ENCODE peak calls at places on chromosomes 12 and 14, in eight cellular contexts. One of them, this sample, is unnamed.

GRCh38 chr12:9319044-9319841 is 111.0 kb upstream of the PZP start:
- DNase-seq in endothelial cell of umbilical vein: no peak
- DNase-seq in HCT116: no peak
- DNase-seq in neural progenitor cell: peak
- DNase-seq in H9: no peak
- DNase-seq in GM23338: no peak
- DNase-seq in IMR-90: no peak
- DNase-seq in mammary epithelial cell: no peak
- DNase-seq in this sample: no peak

GRCh38 chr12:87511371-87511770 is 517.8 kb downstream of the C12orf50 start:
- DNase-seq in endothelial cell of umbilical vein: no peak
- DNase-seq in HCT116: no peak
- DNase-seq in neural progenitor cell: no peak
- DNase-seq in H9: no peak
- DNase-seq in GM23338: no peak
- DNase-seq in IMR-90: peak
- DNase-seq in mammary epithelial cell: peak
- DNase-seq in this sample: no peak

GRCh38 chr12:75870878-75871277 is 160.7 kb downstream of the PHLDA1 start:
- DNase-seq in endothelial cell of umbilical vein: no peak
- DNase-seq in HCT116: no peak
- DNase-seq in neural progenitor cell: no peak
- DNase-seq in H9: no peak
- DNase-seq in GM23338: no peak
- DNase-seq in IMR-90: peak
- DNase-seq in mammary epithelial cell: no peak
- DNase-seq in this sample: no peak

GRCh38 chr12:55745361-55746146 is 2.6 kb downstream of the GDF11 start:
- DNase-seq in endothelial cell of umbilical vein: no peak
- DNase-seq in HCT116: no peak
- DNase-seq in neural progenitor cell: peak
- DNase-seq in H9: peak
- DNase-seq in GM23338: peak
- DNase-seq in IMR-90: no peak
- DNase-seq in mammary epithelial cell: no peak
- DNase-seq in this sample: no peak

GRCh38 chr14:34824826-34825225 is 50.3 kb downstream of the BAZ1A start:
- DNase-seq in endothelial cell of umbilical vein: no peak
- DNase-seq in HCT116: no peak
- DNase-seq in neural progenitor cell: no peak
- DNase-seq in H9: no peak
- DNase-seq in GM23338: no peak
- DNase-seq in IMR-90: no peak
- DNase-seq in mammary epithelial cell: no peak
- DNase-seq in this sample: no peak

GRCh38 chr14:90540437-90540836 is 143.6 kb downstream of the CALM1 start:
- DNase-seq in endothelial cell of umbilical vein: no peak
- DNase-seq in HCT116: no peak
- DNase-seq in neural progenitor cell: no peak
- DNase-seq in H9: no peak
- DNase-seq in GM23338: no peak
- DNase-seq in IMR-90: peak
- DNase-seq in mammary epithelial cell: no peak
- DNase-seq in this sample: no peak

GRCh38 chr14:91418387-91419043 is 895 bp upstream of the CCDC88C start:
- DNase-seq in endothelial cell of umbilical vein: peak
- DNase-seq in HCT116: peak
- DNase-seq in neural progenitor cell: peak
- DNase-seq in H9: peak
- DNase-seq in GM23338: peak
- DNase-seq in IMR-90: peak
- DNase-seq in mammary epithelial cell: peak
- DNase-seq in this sample: peak

GRCh38 chr12:53337998-53338397 is 1.8 kb upstream of the SP7 start:
- DNase-seq in endothelial cell of umbilical vein: no peak
- DNase-seq in HCT116: no peak
- DNase-seq in neural progenitor cell: no peak
- DNase-seq in H9: no peak
- DNase-seq in GM23338: no peak
- DNase-seq in IMR-90: no peak
- DNase-seq in mammary epithelial cell: no peak
- DNase-seq in this sample: no peak

GRCh38 chr12:59820594-59821011 is 224.8 kb downstream of the SLC16A7 start:
- DNase-seq in endothelial cell of umbilical vein: no peak
- DNase-seq in HCT116: no peak
- DNase-seq in neural progenitor cell: no peak
- DNase-seq in H9: no peak
- DNase-seq in GM23338: no peak
- DNase-seq in IMR-90: peak
- DNase-seq in mammary epithelial cell: no peak
- DNase-seq in this sample: no peak

GRCh38 chr14:69008411-69008810 is 29.3 kb upstream of the ACTN1 start:
- DNase-seq in endothelial cell of umbilical vein: peak
- DNase-seq in HCT116: no peak
- DNase-seq in neural progenitor cell: no peak
- DNase-seq in H9: no peak
- DNase-seq in GM23338: no peak
- DNase-seq in IMR-90: peak
- DNase-seq in mammary epithelial cell: no peak
- DNase-seq in this sample: no peak

GRCh38 chr12:18382486-18382885 is 121.2 kb downstream of the PIK3C2G start:
- DNase-seq in endothelial cell of umbilical vein: no peak
- DNase-seq in HCT116: no peak
- DNase-seq in neural progenitor cell: no peak
- DNase-seq in H9: no peak
- DNase-seq in GM23338: no peak
- DNase-seq in IMR-90: peak
- DNase-seq in mammary epithelial cell: no peak
- DNase-seq in this sample: no peak

GRCh38 chr14:93133476-93133875 is 17.8 kb upstream of the ITPK1 start:
- DNase-seq in endothelial cell of umbilical vein: no peak
- DNase-seq in HCT116: no peak
- DNase-seq in neural progenitor cell: no peak
- DNase-seq in H9: no peak
- DNase-seq in GM23338: no peak
- DNase-seq in IMR-90: peak
- DNase-seq in mammary epithelial cell: peak
- DNase-seq in this sample: peak

GRCh38 chr12:101089271-101089670 is 120.8 kb downstream of the SLC5A8 start:
- DNase-seq in endothelial cell of umbilical vein: no peak
- DNase-seq in HCT116: no peak
- DNase-seq in neural progenitor cell: no peak
- DNase-seq in H9: no peak
- DNase-seq in GM23338: peak
- DNase-seq in IMR-90: no peak
- DNase-seq in mammary epithelial cell: no peak
- DNase-seq in this sample: no peak

GRCh38 chr12:65504417-65504816 is 225.9 kb downstream of the MSRB3 start:
- DNase-seq in endothelial cell of umbilical vein: no peak
- DNase-seq in HCT116: no peak
- DNase-seq in neural progenitor cell: no peak
- DNase-seq in H9: no peak
- DNase-seq in GM23338: no peak
- DNase-seq in IMR-90: no peak
- DNase-seq in mammary epithelial cell: no peak
- DNase-seq in this sample: no peak

GRCh38 chr12:47967461-47968430 is 4.3 kb downstream of the TMEM106C start:
- DNase-seq in endothelial cell of umbilical vein: no peak
- DNase-seq in HCT116: no peak
- DNase-seq in neural progenitor cell: no peak
- DNase-seq in H9: no peak
- DNase-seq in GM23338: no peak
- DNase-seq in IMR-90: peak
- DNase-seq in mammary epithelial cell: no peak
- DNase-seq in this sample: no peak

GRCh38 chr14:94027566-94028449 is 1.7 kb downstream of the OTUB2 start:
- DNase-seq in endothelial cell of umbilical vein: no peak
- DNase-seq in HCT116: no peak
- DNase-seq in neural progenitor cell: no peak
- DNase-seq in H9: no peak
- DNase-seq in GM23338: no peak
- DNase-seq in IMR-90: no peak
- DNase-seq in mammary epithelial cell: peak
- DNase-seq in this sample: peak

GRCh38 chr14:105141486-105142281 is 26.9 kb downstream of the JAG2 start:
- DNase-seq in endothelial cell of umbilical vein: no peak
- DNase-seq in HCT116: no peak
- DNase-seq in neural progenitor cell: no peak
- DNase-seq in H9: peak
- DNase-seq in GM23338: no peak
- DNase-seq in IMR-90: no peak
- DNase-seq in mammary epithelial cell: no peak
- DNase-seq in this sample: no peak

GRCh38 chr12:67589078-67589477 is 59.5 kb upstream of the DYRK2 start:
- DNase-seq in endothelial cell of umbilical vein: no peak
- DNase-seq in HCT116: no peak
- DNase-seq in neural progenitor cell: no peak
- DNase-seq in H9: no peak
- DNase-seq in GM23338: no peak
- DNase-seq in IMR-90: no peak
- DNase-seq in mammary epithelial cell: no peak
- DNase-seq in this sample: no peak

GRCh38 chr12:67590122-67590795 is 58.3 kb upstream of the DYRK2 start:
- DNase-seq in endothelial cell of umbilical vein: no peak
- DNase-seq in HCT116: no peak
- DNase-seq in neural progenitor cell: no peak
- DNase-seq in H9: no peak
- DNase-seq in GM23338: no peak
- DNase-seq in IMR-90: no peak
- DNase-seq in mammary epithelial cell: peak
- DNase-seq in this sample: no peak

GRCh38 chr12:67582238-67582834 is 66.2 kb upstream of the DYRK2 start:
- DNase-seq in endothelial cell of umbilical vein: no peak
- DNase-seq in HCT116: no peak
- DNase-seq in neural progenitor cell: no peak
- DNase-seq in H9: no peak
- DNase-seq in GM23338: no peak
- DNase-seq in IMR-90: no peak
- DNase-seq in mammary epithelial cell: no peak
- DNase-seq in this sample: no peak

GRCh38 chr12:67592228-67593011 is 56.1 kb upstream of the DYRK2 start:
- DNase-seq in endothelial cell of umbilical vein: no peak
- DNase-seq in HCT116: peak
- DNase-seq in neural progenitor cell: no peak
- DNase-seq in H9: no peak
- DNase-seq in GM23338: no peak
- DNase-seq in IMR-90: peak
- DNase-seq in mammary epithelial cell: peak
- DNase-seq in this sample: peak

DNA sequence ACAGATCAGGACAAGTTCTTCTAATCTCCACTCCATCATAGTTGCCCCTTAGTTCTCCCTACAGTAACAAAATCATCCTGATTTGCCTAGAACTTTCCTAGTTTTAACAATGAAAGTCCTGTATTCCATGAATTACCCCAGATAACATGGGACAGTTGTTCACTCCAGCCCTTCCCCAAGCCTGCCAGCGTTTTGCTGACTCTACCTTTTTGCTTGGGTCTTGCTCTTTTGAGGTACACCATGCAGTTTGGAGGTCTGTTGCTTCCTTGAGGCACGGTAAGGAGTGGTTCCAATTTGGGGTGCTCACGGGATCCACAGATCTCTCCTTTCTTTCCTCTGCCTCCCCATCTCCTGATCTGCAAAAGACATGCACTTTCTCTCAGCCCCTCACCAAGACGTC is 61.6 kb upstream of the DYRK2 start:
- DNase-seq in endothelial cell of umbilical vein: no peak
- DNase-seq in HCT116: no peak
- DNase-seq in neural progenitor cell: no peak
- DNase-seq in H9: no peak
- DNase-seq in GM23338: no peak
- DNase-seq in IMR-90: no peak
- DNase-seq in mammary epithelial cell: no peak
- DNase-seq in this sample: no peak
- TF ChIP-seq CTCF in endothelial cell of umbilical vein: no peak
- TF ChIP-seq CTCF in HCT116: no peak
- TF ChIP-seq CTCF in neural progenitor cell: no peak
- TF ChIP-seq CTCF in H9: no peak
- TF ChIP-seq CTCF in GM23338: no peak
- TF ChIP-seq CTCF in IMR-90: no peak
- TF ChIP-seq CTCF in mammary epithelial cell: no peak
- TF ChIP-seq CTCF in this sample: no peak

GRCh38 chr12:6279256-6279628 is 31.2 kb upstream of the PLEKHG6 start:
- DNase-seq in endothelial cell of umbilical vein: no peak
- DNase-seq in HCT116: no peak
- DNase-seq in neural progenitor cell: no peak
- DNase-seq in H9: no peak
- DNase-seq in GM23338: no peak
- DNase-seq in IMR-90: no peak
- DNase-seq in mammary epithelial cell: no peak
- DNase-seq in this sample: no peak

GRCh38 chr12:6280672-6281071 is 29.8 kb upstream of the PLEKHG6 start:
- DNase-seq in endothelial cell of umbilical vein: no peak
- DNase-seq in HCT116: no peak
- DNase-seq in neural progenitor cell: no peak
- DNase-seq in H9: no peak
- DNase-seq in GM23338: no peak
- DNase-seq in IMR-90: no peak
- DNase-seq in mammary epithelial cell: no peak
- DNase-seq in this sample: no peak

GRCh38 chr12:6281081-6281809 is 29.2 kb upstream of the PLEKHG6 start:
- DNase-seq in endothelial cell of umbilical vein: no peak
- DNase-seq in HCT116: no peak
- DNase-seq in neural progenitor cell: no peak
- DNase-seq in H9: no peak
- DNase-seq in GM23338: no peak
- DNase-seq in IMR-90: peak
- DNase-seq in mammary epithelial cell: no peak
- DNase-seq in this sample: no peak

GRCh38 chr12:6279631-6280030 is 30.9 kb upstream of the PLEKHG6 start:
- DNase-seq in endothelial cell of umbilical vein: no peak
- DNase-seq in HCT116: no peak
- DNase-seq in neural progenitor cell: no peak
- DNase-seq in H9: no peak
- DNase-seq in GM23338: no peak
- DNase-seq in IMR-90: no peak
- DNase-seq in mammary epithelial cell: no peak
- DNase-seq in this sample: no peak

GRCh38 chr12:6280053-6280469 is 30.4 kb upstream of the PLEKHG6 start:
- DNase-seq in endothelial cell of umbilical vein: peak
- DNase-seq in HCT116: peak
- DNase-seq in neural progenitor cell: no peak
- DNase-seq in H9: no peak
- DNase-seq in GM23338: no peak
- DNase-seq in IMR-90: peak
- DNase-seq in mammary epithelial cell: peak
- DNase-seq in this sample: peak
- H2AFZ ChIP-seq in endothelial cell of umbilical vein: peak
- H2AFZ ChIP-seq in HCT116: no peak
- H2AFZ ChIP-seq in neural progenitor cell: no peak
- H2AFZ ChIP-seq in H9: no peak
- H2AFZ ChIP-seq in GM23338: peak
- H2AFZ ChIP-seq in IMR-90: peak
- H2AFZ ChIP-seq in mammary epithelial cell: peak
- H2AFZ ChIP-seq in this sample: no peak

GRCh38 chr12:67279637-67280036 is 10.5 kb downstream of the CAND1 start:
- DNase-seq in endothelial cell of umbilical vein: no peak
- DNase-seq in HCT116: no peak
- DNase-seq in neural progenitor cell: no peak
- DNase-seq in H9: no peak
- DNase-seq in GM23338: no peak
- DNase-seq in IMR-90: no peak
- DNase-seq in mammary epithelial cell: no peak
- DNase-seq in this sample: no peak
- H3K27ac ChIP-seq in endothelial cell of umbilical vein: no peak
- H3K27ac ChIP-seq in HCT116: no peak
- H3K27ac ChIP-seq in neural progenitor cell: no peak
- H3K27ac ChIP-seq in H9: no peak
- H3K27ac ChIP-seq in GM23338: no peak
- H3K27ac ChIP-seq in IMR-90: no peak
- H3K27ac ChIP-seq in mammary epithelial cell: no peak
- H3K27ac ChIP-seq in this sample: no peak

GRCh38 chr12:95848575-95849388 is 10.0 kb upstream of the SNRPF start:
- DNase-seq in endothelial cell of umbilical vein: peak
- DNase-seq in HCT116: no peak
- DNase-seq in neural progenitor cell: peak
- DNase-seq in H9: no peak
- DNase-seq in GM23338: peak
- DNase-seq in IMR-90: peak
- DNase-seq in mammary epithelial cell: peak
- DNase-seq in this sample: peak
- TF ChIP-seq CTCF in endothelial cell of umbilical vein: peak
- TF ChIP-seq CTCF in HCT116: peak
- TF ChIP-seq CTCF in neural progenitor cell: peak
- TF ChIP-seq CTCF in H9: peak
- TF ChIP-seq CTCF in GM23338: peak
- TF ChIP-seq CTCF in IMR-90: peak
- TF ChIP-seq CTCF in mammary epithelial cell: peak
- TF ChIP-seq CTCF in this sample: peak